ENCODE peak calls at places on chromosomes 4 and X, in six cellular contexts. L is Peyer's patch, N is IMR-90, K is uterus, P is kidney epithelial cell, B is choroid plexus epithelial cell. E is an unnamed sample.

GRCh38 chrX:119015407-119016242 is 41.2 kb downstream of the LONRF3 start:
- DNase-seq in K (peak), L (no peak), N (peak), P (peak), B (peak), E (peak)

GRCh38 chrX:1222511-1223252 is 10.2 kb upstream of the CRLF2 start:
- DNase-seq in B (peak), N (no peak), P (no peak), L (no peak), K (no peak), E (peak)

GRCh38 chr4:121459056-121459455 is 78.2 kb upstream of the QRFPR start:
- DNase-seq in B (no peak), L (no peak), P (no peak), N (no peak), K (no peak), E (no peak)

GRCh38 chr4:105343523-105343931 is 130.3 kb downstream of the PPA2 start:
- DNase-seq in K (no peak), L (no peak), N (peak), B (peak), P (no peak), E (no peak)

GRCh38 chrX:151902813-151903591 is 9.7 kb upstream of the MAGEA4 start:
- DNase-seq in B (peak), L (peak), K (peak), N (peak), P (peak), E (peak)

GRCh38 chr4:41213563-41214157 is 682 bp downstream of the APBB2 start:
- DNase-seq in L (no peak), N (no peak), K (peak), B (no peak), P (no peak), E (no peak)

GRCh38 chrX:23844502-23845138 is 61.6 kb downstream of the SAT1 start:
- DNase-seq in B (peak), N (peak), L (no peak), P (no peak), K (no peak), E (peak)

GRCh38 chrX:7996414-7996813 is 69.2 kb upstream of the PNPLA4 start:
- DNase-seq in P (no peak), B (peak), K (no peak), N (peak), L (no peak), E (peak)

GRCh38 chrX:149829751-149830191 is 48.0 kb downstream of the MAGEA9 start:
- DNase-seq in K (no peak), N (peak), B (peak), P (no peak), L (no peak), E (peak)

GRCh38 chrX:35122756-35123155 is 180.2 kb downstream of the FAM47B start:
- DNase-seq in K (no peak), N (peak), B (no peak), P (no peak), L (no peak), E (peak)

GRCh38 chrX:150202641-150203248 is 160.4 kb upstream of the MAMLD1 start:
- DNase-seq in B (peak), L (no peak), N (peak), K (no peak), P (no peak), E (peak)

GRCh38 chr4:1027219-1027915 is 15.9 kb downstream of the FGFRL1 start:
- DNase-seq in N (no peak), L (no peak), K (no peak), P (no peak), B (no peak), E (no peak)

DNA sequence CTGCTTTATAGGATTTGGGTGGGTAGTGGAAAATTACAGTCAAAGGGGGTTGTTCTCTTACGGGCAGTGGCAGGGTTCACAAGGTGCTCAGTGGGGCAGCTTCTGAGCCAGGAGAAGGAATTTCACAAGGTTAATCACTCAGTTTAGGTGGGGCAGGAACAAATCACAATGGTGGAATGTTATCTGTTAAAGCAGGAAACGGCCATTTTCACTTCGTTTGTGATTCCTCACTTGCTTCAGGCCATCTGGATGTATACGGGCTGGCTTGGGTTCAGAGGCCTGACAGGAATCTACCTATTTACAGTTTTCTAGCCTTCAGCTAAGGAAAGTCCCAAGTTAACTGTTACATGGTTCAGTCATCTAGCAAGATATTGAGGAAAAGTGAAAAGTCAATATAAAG is 1003.5 kb downstream of the STPG2 start:
- DNase-seq in N (no peak), L (no peak), K (no peak), B (no peak), P (no peak), E (no peak)
- H3K4me3 ChIP-seq in N (no peak), L (no peak), K (no peak), B (no peak), P (no peak), E (no peak)

DNA sequence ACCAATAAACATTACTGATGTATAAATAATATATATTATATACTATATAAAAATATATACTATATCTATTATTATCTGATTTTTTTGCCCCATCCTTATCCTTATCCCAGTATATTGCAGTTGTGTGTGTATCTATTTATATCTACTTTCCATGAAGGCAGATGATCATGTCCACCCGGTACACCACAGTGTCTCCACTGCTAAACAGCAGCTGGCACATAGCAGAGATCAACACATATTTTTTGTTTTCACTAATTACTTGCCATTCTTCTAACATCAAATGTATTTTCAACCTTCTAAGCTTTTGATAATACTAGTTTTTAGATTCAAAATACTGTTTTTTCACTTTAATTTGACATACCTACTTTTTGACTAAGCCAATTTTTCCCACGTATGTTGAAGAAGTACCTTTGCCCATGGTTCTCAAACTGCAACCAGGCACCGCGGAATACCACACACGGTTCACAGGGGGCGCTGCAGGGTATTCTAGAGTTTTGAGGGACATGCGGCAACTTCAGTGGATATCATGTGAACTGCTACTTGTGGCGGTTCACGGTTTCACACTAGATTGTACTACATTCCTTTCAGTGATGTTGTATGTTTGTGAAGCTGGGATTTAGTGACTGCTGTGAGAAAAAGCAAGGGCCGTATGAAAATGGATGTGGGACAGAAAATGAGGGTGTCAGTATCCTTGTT is 182.5 kb upstream of the NPY2R start:
- DNase-seq in N (no peak), K (no peak), B (peak), L (no peak), P (no peak), E (peak)
- TF ChIP-seq CTCF in N (peak), K (no peak), B (peak), L (peak), P (peak), E (peak)

GRCh38 chrX:38060331-38060878 is 54.1 kb downstream of the SYTL5 start:
- DNase-seq in K (no peak), L (no peak), B (no peak), P (no peak), N (no peak), E (no peak)

GRCh38 chrX:38050806-38051205 is 44.5 kb downstream of the SYTL5 start:
- DNase-seq in L (no peak), B (no peak), K (no peak), N (no peak), P (no peak), E (no peak)

GRCh38 chrX:38052096-38052495 is 45.7 kb downstream of the SYTL5 start:
- DNase-seq in K (no peak), B (peak), N (peak), L (no peak), P (peak), E (peak)

GRCh38 chrX:38055170-38055847 is 49.0 kb downstream of the SYTL5 start:
- DNase-seq in P (no peak), N (peak), K (peak), L (no peak), B (peak), E (peak)
- H3K4me3 ChIP-seq in P (no peak), N (no peak), K (no peak), L (no peak), B (no peak), E (no peak)

GRCh38 chr4:149891381-149891780 is 75.7 kb upstream of the IQCM start:
- DNase-seq in B (no peak), K (no peak), L (no peak), N (no peak), P (no peak), E (no peak)

GRCh38 chr4:149901128-149901527 is 85.5 kb upstream of the IQCM start:
- DNase-seq in K (no peak), P (no peak), N (no peak), B (no peak), L (no peak), E (no peak)

GRCh38 chr4:149897784-149898183 is 82.1 kb upstream of the IQCM start:
- DNase-seq in P (no peak), N (peak), L (no peak), K (no peak), B (peak), E (peak)

DNA sequence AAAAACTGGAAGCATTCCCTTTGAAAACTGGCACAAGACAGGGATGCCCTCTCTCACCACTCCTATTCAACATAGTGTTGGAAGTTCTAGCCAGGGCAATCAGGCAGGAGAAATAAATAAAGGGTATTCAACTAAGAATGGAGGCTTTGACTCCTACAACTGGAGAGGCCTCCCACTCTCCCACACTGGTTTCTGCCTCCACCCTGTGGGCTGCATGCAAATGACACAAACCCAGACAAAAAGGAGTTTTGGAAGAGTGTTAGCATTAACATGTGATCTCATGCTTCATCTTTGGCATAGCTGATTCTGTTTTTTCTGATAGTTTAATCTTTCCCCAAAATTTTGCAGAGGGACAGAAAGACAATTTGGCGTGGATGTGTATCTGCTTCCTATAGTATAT is 80.8 kb upstream of the IQCM start:
- DNase-seq in B (peak), N (peak), L (no peak), K (no peak), P (no peak), E (peak)
- TF ChIP-seq CTCF in B (peak), N (peak), L (no peak), K (no peak), P (peak), E (peak)